ENCODE peak calls at places on chromosome 4, in eight cellular contexts. One of them, this sample, is unnamed.

GRCh38 chr4:109803924-109804571 is 2.2 kb upstream of the CFI start:
- DNase-seq in psoas muscle: no peak
- DNase-seq in GM12865: peak
- DNase-seq in activated CD4-positive, alpha-beta T cell treated with anti-CD3 and anti-CD28 coated beads, Interleukin-2, amount 10 ng/mL, durations not matched to agents 7 days and 5 days: no peak
- DNase-seq in NCI-H1092: peak
- DNase-seq in ACHN: peak
- DNase-seq in iris pigment epithelial cell: peak
- DNase-seq in astrocyte of the hippocampus: peak
- DNase-seq in this sample: peak

GRCh38 chr4:144787365-144788263 is 141.7 kb downstream of the HHIP start:
- DNase-seq in NCI-H1092: no peak
- DNase-seq in astrocyte of the hippocampus: peak
- DNase-seq in iris pigment epithelial cell: peak
- DNase-seq in activated CD4-positive, alpha-beta T cell treated with anti-CD3 and anti-CD28 coated beads, Interleukin-2, amount 10 ng/mL, durations not matched to agents 7 days and 5 days: no peak
- DNase-seq in psoas muscle: no peak
- DNase-seq in ACHN: peak
- DNase-seq in GM12865: peak
- DNase-seq in this sample: peak

GRCh38 chr4:108372678-108373077 is 203.9 kb upstream of the LEF1 start:
- DNase-seq in GM12865: peak
- DNase-seq in NCI-H1092: no peak
- DNase-seq in iris pigment epithelial cell: no peak
- DNase-seq in ACHN: no peak
- DNase-seq in activated CD4-positive, alpha-beta T cell treated with anti-CD3 and anti-CD28 coated beads, Interleukin-2, amount 10 ng/mL, durations not matched to agents 7 days and 5 days: peak
- DNase-seq in astrocyte of the hippocampus: no peak
- DNase-seq in psoas muscle: no peak
- DNase-seq in this sample: no peak

GRCh38 chr4:128220286-128221235 is 67.1 kb downstream of the PGRMC2 start:
- DNase-seq in NCI-H1092: no peak
- DNase-seq in activated CD4-positive, alpha-beta T cell treated with anti-CD3 and anti-CD28 coated beads, Interleukin-2, amount 10 ng/mL, durations not matched to agents 7 days and 5 days: no peak
- DNase-seq in astrocyte of the hippocampus: peak
- DNase-seq in ACHN: peak
- DNase-seq in iris pigment epithelial cell: peak
- DNase-seq in GM12865: peak
- DNase-seq in psoas muscle: no peak
- DNase-seq in this sample: peak

GRCh38 chr4:94758141-94758699 is 465 bp downstream of the BMPR1B start:
- DNase-seq in NCI-H1092: no peak
- DNase-seq in ACHN: peak
- DNase-seq in iris pigment epithelial cell: peak
- DNase-seq in psoas muscle: peak
- DNase-seq in activated CD4-positive, alpha-beta T cell treated with anti-CD3 and anti-CD28 coated beads, Interleukin-2, amount 10 ng/mL, durations not matched to agents 7 days and 5 days: no peak
- DNase-seq in GM12865: no peak
- DNase-seq in astrocyte of the hippocampus: peak
- DNase-seq in this sample: no peak

GRCh38 chr4:158624889-158625478 is 46.7 kb downstream of the C4orf46 start:
- DNase-seq in psoas muscle: no peak
- DNase-seq in GM12865: peak
- DNase-seq in astrocyte of the hippocampus: peak
- DNase-seq in iris pigment epithelial cell: peak
- DNase-seq in NCI-H1092: no peak
- DNase-seq in ACHN: peak
- DNase-seq in activated CD4-positive, alpha-beta T cell treated with anti-CD3 and anti-CD28 coated beads, Interleukin-2, amount 10 ng/mL, durations not matched to agents 7 days and 5 days: peak
- DNase-seq in this sample: peak

GRCh38 chr4:13523591-13524503 is 20.5 kb downstream of the NKX3-2 start:
- DNase-seq in astrocyte of the hippocampus: no peak
- DNase-seq in iris pigment epithelial cell: no peak
- DNase-seq in NCI-H1092: no peak
- DNase-seq in GM12865: no peak
- DNase-seq in activated CD4-positive, alpha-beta T cell treated with anti-CD3 and anti-CD28 coated beads, Interleukin-2, amount 10 ng/mL, durations not matched to agents 7 days and 5 days: no peak
- DNase-seq in ACHN: no peak
- DNase-seq in psoas muscle: no peak
- DNase-seq in this sample: no peak

GRCh38 chr4:189202869-189203271 is 737.8 kb upstream of the FRG1 start:
- DNase-seq in ACHN: no peak
- DNase-seq in astrocyte of the hippocampus: peak
- DNase-seq in NCI-H1092: no peak
- DNase-seq in iris pigment epithelial cell: peak
- DNase-seq in activated CD4-positive, alpha-beta T cell treated with anti-CD3 and anti-CD28 coated beads, Interleukin-2, amount 10 ng/mL, durations not matched to agents 7 days and 5 days: no peak
- DNase-seq in psoas muscle: no peak
- DNase-seq in GM12865: no peak
- DNase-seq in this sample: no peak

GRCh38 chr4:1593458-1593857 is 90.7 kb downstream of the FAM53A start:
- DNase-seq in activated CD4-positive, alpha-beta T cell treated with anti-CD3 and anti-CD28 coated beads, Interleukin-2, amount 10 ng/mL, durations not matched to agents 7 days and 5 days: no peak
- DNase-seq in psoas muscle: peak
- DNase-seq in ACHN: no peak
- DNase-seq in astrocyte of the hippocampus: no peak
- DNase-seq in iris pigment epithelial cell: no peak
- DNase-seq in NCI-H1092: no peak
- DNase-seq in GM12865: no peak
- DNase-seq in this sample: no peak

GRCh38 chr4:67746797-67747495 is 7.2 kb downstream of the GNRHR start:
- DNase-seq in psoas muscle: no peak
- DNase-seq in ACHN: peak
- DNase-seq in NCI-H1092: no peak
- DNase-seq in astrocyte of the hippocampus: peak
- DNase-seq in iris pigment epithelial cell: peak
- DNase-seq in activated CD4-positive, alpha-beta T cell treated with anti-CD3 and anti-CD28 coated beads, Interleukin-2, amount 10 ng/mL, durations not matched to agents 7 days and 5 days: no peak
- DNase-seq in GM12865: peak
- DNase-seq in this sample: peak

GRCh38 chr4:26273308-26273980 is 47.4 kb upstream of the RBPJ start:
- DNase-seq in iris pigment epithelial cell: no peak
- DNase-seq in ACHN: no peak
- DNase-seq in NCI-H1092: no peak
- DNase-seq in psoas muscle: no peak
- DNase-seq in GM12865: no peak
- DNase-seq in astrocyte of the hippocampus: no peak
- DNase-seq in activated CD4-positive, alpha-beta T cell treated with anti-CD3 and anti-CD28 coated beads, Interleukin-2, amount 10 ng/mL, durations not matched to agents 7 days and 5 days: no peak
- DNase-seq in this sample: no peak

GRCh38 chr4:7052923-7053715 is 9.9 kb downstream of the TADA2B start:
- DNase-seq in GM12865: no peak
- DNase-seq in iris pigment epithelial cell: no peak
- DNase-seq in psoas muscle: peak
- DNase-seq in activated CD4-positive, alpha-beta T cell treated with anti-CD3 and anti-CD28 coated beads, Interleukin-2, amount 10 ng/mL, durations not matched to agents 7 days and 5 days: peak
- DNase-seq in ACHN: no peak
- DNase-seq in NCI-H1092: no peak
- DNase-seq in astrocyte of the hippocampus: peak
- DNase-seq in this sample: no peak

GRCh38 chr4:84177831-84178230 is 321.3 kb downstream of the NKX6-1 start:
- DNase-seq in astrocyte of the hippocampus: no peak
- DNase-seq in iris pigment epithelial cell: no peak
- DNase-seq in NCI-H1092: no peak
- DNase-seq in ACHN: no peak
- DNase-seq in activated CD4-positive, alpha-beta T cell treated with anti-CD3 and anti-CD28 coated beads, Interleukin-2, amount 10 ng/mL, durations not matched to agents 7 days and 5 days: no peak
- DNase-seq in GM12865: no peak
- DNase-seq in psoas muscle: no peak
- DNase-seq in this sample: no peak

GRCh38 chr4:111618908-111619307 is 526.3 kb upstream of the FAM241A start:
- DNase-seq in activated CD4-positive, alpha-beta T cell treated with anti-CD3 and anti-CD28 coated beads, Interleukin-2, amount 10 ng/mL, durations not matched to agents 7 days and 5 days: no peak
- DNase-seq in NCI-H1092: no peak
- DNase-seq in GM12865: no peak
- DNase-seq in psoas muscle: no peak
- DNase-seq in astrocyte of the hippocampus: peak
- DNase-seq in iris pigment epithelial cell: peak
- DNase-seq in ACHN: no peak
- DNase-seq in this sample: no peak

GRCh38 chr4:3037957-3038451 is 36.3 kb downstream of the HTT-AS start:
- DNase-seq in activated CD4-positive, alpha-beta T cell treated with anti-CD3 and anti-CD28 coated beads, Interleukin-2, amount 10 ng/mL, durations not matched to agents 7 days and 5 days: peak
- DNase-seq in iris pigment epithelial cell: no peak
- DNase-seq in psoas muscle: peak
- DNase-seq in NCI-H1092: no peak
- DNase-seq in GM12865: peak
- DNase-seq in ACHN: no peak
- DNase-seq in astrocyte of the hippocampus: peak
- DNase-seq in this sample: no peak

GRCh38 chr4:99651811-99652545 is 5.7 kb downstream of the C4orf54 start:
- DNase-seq in activated CD4-positive, alpha-beta T cell treated with anti-CD3 and anti-CD28 coated beads, Interleukin-2, amount 10 ng/mL, durations not matched to agents 7 days and 5 days: no peak
- DNase-seq in ACHN: no peak
- DNase-seq in iris pigment epithelial cell: no peak
- DNase-seq in psoas muscle: peak
- DNase-seq in GM12865: no peak
- DNase-seq in NCI-H1092: no peak
- DNase-seq in astrocyte of the hippocampus: no peak
- DNase-seq in this sample: no peak

GRCh38 chr4:139208404-139208945 is 31.5 kb upstream of the ELF2 start:
- DNase-seq in activated CD4-positive, alpha-beta T cell treated with anti-CD3 and anti-CD28 coated beads, Interleukin-2, amount 10 ng/mL, durations not matched to agents 7 days and 5 days: no peak
- DNase-seq in psoas muscle: no peak
- DNase-seq in GM12865: peak
- DNase-seq in NCI-H1092: no peak
- DNase-seq in iris pigment epithelial cell: peak
- DNase-seq in astrocyte of the hippocampus: no peak
- DNase-seq in ACHN: no peak
- DNase-seq in this sample: peak

GRCh38 chr4:163256680-163257343 is 75.6 kb downstream of the NPY1R start:
- DNase-seq in astrocyte of the hippocampus: no peak
- DNase-seq in iris pigment epithelial cell: no peak
- DNase-seq in GM12865: no peak
- DNase-seq in NCI-H1092: no peak
- DNase-seq in ACHN: no peak
- DNase-seq in psoas muscle: no peak
- DNase-seq in activated CD4-positive, alpha-beta T cell treated with anti-CD3 and anti-CD28 coated beads, Interleukin-2, amount 10 ng/mL, durations not matched to agents 7 days and 5 days: no peak
- DNase-seq in this sample: peak

GRCh38 chr4:173211838-173212237 is 43.2 kb downstream of the GALNT7 start:
- DNase-seq in ACHN: peak
- DNase-seq in iris pigment epithelial cell: peak
- DNase-seq in activated CD4-positive, alpha-beta T cell treated with anti-CD3 and anti-CD28 coated beads, Interleukin-2, amount 10 ng/mL, durations not matched to agents 7 days and 5 days: no peak
- DNase-seq in NCI-H1092: no peak
- DNase-seq in astrocyte of the hippocampus: peak
- DNase-seq in GM12865: no peak
- DNase-seq in psoas muscle: no peak
- DNase-seq in this sample: no peak

GRCh38 chr4:88964450-88964849 is 92.5 kb downstream of the FAM13A start:
- DNase-seq in activated CD4-positive, alpha-beta T cell treated with anti-CD3 and anti-CD28 coated beads, Interleukin-2, amount 10 ng/mL, durations not matched to agents 7 days and 5 days: no peak
- DNase-seq in GM12865: no peak
- DNase-seq in iris pigment epithelial cell: no peak
- DNase-seq in ACHN: no peak
- DNase-seq in NCI-H1092: no peak
- DNase-seq in psoas muscle: no peak
- DNase-seq in astrocyte of the hippocampus: no peak
- DNase-seq in this sample: no peak

GRCh38 chr4:83386931-83387897 is 52.6 kb upstream of the HPSE start:
- DNase-seq in iris pigment epithelial cell: no peak
- DNase-seq in GM12865: no peak
- DNase-seq in psoas muscle: no peak
- DNase-seq in astrocyte of the hippocampus: peak
- DNase-seq in ACHN: peak
- DNase-seq in activated CD4-positive, alpha-beta T cell treated with anti-CD3 and anti-CD28 coated beads, Interleukin-2, amount 10 ng/mL, durations not matched to agents 7 days and 5 days: no peak
- DNase-seq in NCI-H1092: no peak
- DNase-seq in this sample: no peak

GRCh38 chr4:80202784-80203553 is 5.7 kb downstream of the PRDM8 start:
- DNase-seq in NCI-H1092: peak
- DNase-seq in psoas muscle: no peak
- DNase-seq in activated CD4-positive, alpha-beta T cell treated with anti-CD3 and anti-CD28 coated beads, Interleukin-2, amount 10 ng/mL, durations not matched to agents 7 days and 5 days: peak
- DNase-seq in GM12865: peak
- DNase-seq in astrocyte of the hippocampus: peak
- DNase-seq in iris pigment epithelial cell: peak
- DNase-seq in ACHN: no peak
- DNase-seq in this sample: no peak

This sample was measured in HepG2.